ENCODE peak calls at places on chromosomes 13 and 19, in five cellular contexts. One of them, this sample, is unnamed.

GRCh38 chr13:93450226-93450625 is 223.6 kb downstream of the GPC6 start:
- DNase-seq in stimulated activated naive CD4-positive, alpha-beta T cell: no peak
- DNase-seq in cardiac fibroblast: peak; percentile 10
- DNase-seq in neural crest cell: no peak
- DNase-seq in stimulated activated CD4-positive, alpha-beta T cell treated with anti-CD3 and anti-CD28 coated beads, Interleukin-15, amount 100 ng/mL, for 1 hour: no peak
- DNase-seq in this sample: peak; percentile 59

GRCh38 chr19:16801599-16801998 is 27.6 kb upstream of the SIN3B start:
- DNase-seq in stimulated activated naive CD4-positive, alpha-beta T cell: no peak
- DNase-seq in cardiac fibroblast: peak; percentile 82
- DNase-seq in neural crest cell: no peak
- DNase-seq in stimulated activated CD4-positive, alpha-beta T cell treated with anti-CD3 and anti-CD28 coated beads, Interleukin-15, amount 100 ng/mL, for 1 hour: no peak
- DNase-seq in this sample: peak; percentile 48

GRCh38 chr19:5880604-5881078 is 10.3 kb upstream of the FUT5 start:
- DNase-seq in stimulated activated naive CD4-positive, alpha-beta T cell: no peak
- DNase-seq in cardiac fibroblast: peak; percentile 52
- DNase-seq in neural crest cell: no peak
- DNase-seq in stimulated activated CD4-positive, alpha-beta T cell treated with anti-CD3 and anti-CD28 coated beads, Interleukin-15, amount 100 ng/mL, for 1 hour: no peak
- DNase-seq in this sample: peak; percentile 60

GRCh38 chr19:48053076-48053475 is 9.2 kb upstream of the CABP5 start:
- DNase-seq in stimulated activated naive CD4-positive, alpha-beta T cell: no peak
- DNase-seq in cardiac fibroblast: no peak
- DNase-seq in neural crest cell: no peak
- DNase-seq in stimulated activated CD4-positive, alpha-beta T cell treated with anti-CD3 and anti-CD28 coated beads, Interleukin-15, amount 100 ng/mL, for 1 hour: no peak
- DNase-seq in this sample: no peak

GRCh38 chr13:44637581-44637980 is 61.5 kb upstream of the TSC22D1 start:
- DNase-seq in stimulated activated naive CD4-positive, alpha-beta T cell: no peak
- DNase-seq in cardiac fibroblast: no peak
- DNase-seq in neural crest cell: no peak
- DNase-seq in stimulated activated CD4-positive, alpha-beta T cell treated with anti-CD3 and anti-CD28 coated beads, Interleukin-15, amount 100 ng/mL, for 1 hour: no peak
- DNase-seq in this sample: no peak

GRCh38 chr19:23440207-23440606 is 44.9 kb upstream of the ZNF91 start:
- DNase-seq in stimulated activated naive CD4-positive, alpha-beta T cell: no peak
- DNase-seq in cardiac fibroblast: no peak
- DNase-seq in neural crest cell: no peak
- DNase-seq in stimulated activated CD4-positive, alpha-beta T cell treated with anti-CD3 and anti-CD28 coated beads, Interleukin-15, amount 100 ng/mL, for 1 hour: no peak
- DNase-seq in this sample: no peak

GRCh38 chr13:29993716-29994488 is 143.5 kb upstream of the UBL3 start:
- DNase-seq in stimulated activated naive CD4-positive, alpha-beta T cell: no peak
- DNase-seq in cardiac fibroblast: peak; percentile 76
- DNase-seq in neural crest cell: no peak
- DNase-seq in stimulated activated CD4-positive, alpha-beta T cell treated with anti-CD3 and anti-CD28 coated beads, Interleukin-15, amount 100 ng/mL, for 1 hour: no peak
- DNase-seq in this sample: peak; percentile 10

GRCh38 chr19:10189631-10190425 is 4.9 kb downstream of the DNMT1 start:
- DNase-seq in stimulated activated naive CD4-positive, alpha-beta T cell: no peak
- DNase-seq in cardiac fibroblast: peak; percentile 5
- DNase-seq in neural crest cell: no peak
- DNase-seq in stimulated activated CD4-positive, alpha-beta T cell treated with anti-CD3 and anti-CD28 coated beads, Interleukin-15, amount 100 ng/mL, for 1 hour: no peak
- DNase-seq in this sample: no peak

GRCh38 chr19:49930483-49931011 is 1.2 kb upstream of the NUP62 start:
- DNase-seq in stimulated activated naive CD4-positive, alpha-beta T cell: no peak
- DNase-seq in cardiac fibroblast: peak; percentile 57
- DNase-seq in neural crest cell: no peak
- DNase-seq in stimulated activated CD4-positive, alpha-beta T cell treated with anti-CD3 and anti-CD28 coated beads, Interleukin-15, amount 100 ng/mL, for 1 hour: no peak
- DNase-seq in this sample: peak; percentile 15

GRCh38 chr13:64371045-64371444 is 2859.1 kb downstream of the PCDH9 start:
- DNase-seq in stimulated activated naive CD4-positive, alpha-beta T cell: no peak
- DNase-seq in cardiac fibroblast: peak; percentile 43
- DNase-seq in neural crest cell: no peak
- DNase-seq in stimulated activated CD4-positive, alpha-beta T cell treated with anti-CD3 and anti-CD28 coated beads, Interleukin-15, amount 100 ng/mL, for 1 hour: no peak
- DNase-seq in this sample: no peak

GRCh38 chr19:10618846-10619245 is 6.5 kb upstream of the SLC44A2 start:
- DNase-seq in stimulated activated naive CD4-positive, alpha-beta T cell: no peak
- DNase-seq in cardiac fibroblast: no peak
- DNase-seq in neural crest cell: no peak
- DNase-seq in stimulated activated CD4-positive, alpha-beta T cell treated with anti-CD3 and anti-CD28 coated beads, Interleukin-15, amount 100 ng/mL, for 1 hour: no peak
- DNase-seq in this sample: no peak

GRCh38 chr19:49638360-49638759 is 1.6 kb downstream of the RRAS start:
- DNase-seq in stimulated activated naive CD4-positive, alpha-beta T cell: no peak
- DNase-seq in cardiac fibroblast: peak; percentile 53
- DNase-seq in neural crest cell: no peak
- DNase-seq in stimulated activated CD4-positive, alpha-beta T cell treated with anti-CD3 and anti-CD28 coated beads, Interleukin-15, amount 100 ng/mL, for 1 hour: no peak
- DNase-seq in this sample: peak; percentile 28

GRCh38 chr19:11797491-11797890 is 832 bp upstream of the ZNF491 start:
- DNase-seq in stimulated activated naive CD4-positive, alpha-beta T cell: peak; percentile 73
- DNase-seq in cardiac fibroblast: peak; percentile 93
- DNase-seq in neural crest cell: peak; percentile 76
- DNase-seq in stimulated activated CD4-positive, alpha-beta T cell treated with anti-CD3 and anti-CD28 coated beads, Interleukin-15, amount 100 ng/mL, for 1 hour: peak; percentile 50
- DNase-seq in this sample: peak; percentile 91

GRCh38 chr13:49669735-49670309 is 21.5 kb downstream of the EBPL start:
- DNase-seq in stimulated activated naive CD4-positive, alpha-beta T cell: no peak
- DNase-seq in cardiac fibroblast: peak; percentile 75
- DNase-seq in neural crest cell: peak; percentile 45
- DNase-seq in stimulated activated CD4-positive, alpha-beta T cell treated with anti-CD3 and anti-CD28 coated beads, Interleukin-15, amount 100 ng/mL, for 1 hour: no peak
- DNase-seq in this sample: peak; percentile 86

GRCh38 chr13:110024646-110024980 is 238.2 kb upstream of the IRS2 start:
- DNase-seq in stimulated activated naive CD4-positive, alpha-beta T cell: no peak
- DNase-seq in cardiac fibroblast: peak; percentile 51
- DNase-seq in neural crest cell: no peak
- DNase-seq in stimulated activated CD4-positive, alpha-beta T cell treated with anti-CD3 and anti-CD28 coated beads, Interleukin-15, amount 100 ng/mL, for 1 hour: no peak
- DNase-seq in this sample: no peak

GRCh38 chr19:10642473-10642872 is 11.7 kb upstream of the ILF3 start:
- DNase-seq in stimulated activated naive CD4-positive, alpha-beta T cell: no peak
- DNase-seq in cardiac fibroblast: no peak
- DNase-seq in neural crest cell: no peak
- DNase-seq in stimulated activated CD4-positive, alpha-beta T cell treated with anti-CD3 and anti-CD28 coated beads, Interleukin-15, amount 100 ng/mL, for 1 hour: no peak
- DNase-seq in this sample: no peak

GRCh38 chr19:33963514-33963913 is 166.8 kb downstream of the KCTD15 start:
- DNase-seq in stimulated activated naive CD4-positive, alpha-beta T cell: no peak
- DNase-seq in cardiac fibroblast: no peak
- DNase-seq in neural crest cell: no peak
- DNase-seq in stimulated activated CD4-positive, alpha-beta T cell treated with anti-CD3 and anti-CD28 coated beads, Interleukin-15, amount 100 ng/mL, for 1 hour: no peak
- DNase-seq in this sample: no peak

GRCh38 chr19:39582891-39583625 is 19.3 kb upstream of the LGALS13 start:
- DNase-seq in stimulated activated naive CD4-positive, alpha-beta T cell: no peak
- DNase-seq in cardiac fibroblast: no peak
- DNase-seq in neural crest cell: no peak
- DNase-seq in stimulated activated CD4-positive, alpha-beta T cell treated with anti-CD3 and anti-CD28 coated beads, Interleukin-15, amount 100 ng/mL, for 1 hour: no peak
- DNase-seq in this sample: no peak

GRCh38 chr19:29841559-29842367 is 30.0 kb downstream of the CCNE1 start:
- DNase-seq in stimulated activated naive CD4-positive, alpha-beta T cell: no peak
- DNase-seq in cardiac fibroblast: peak; percentile 38
- DNase-seq in neural crest cell: no peak
- DNase-seq in stimulated activated CD4-positive, alpha-beta T cell treated with anti-CD3 and anti-CD28 coated beads, Interleukin-15, amount 100 ng/mL, for 1 hour: no peak
- DNase-seq in this sample: peak; percentile 43

GRCh38 chr13:22793598-22794134 is 387.1 kb upstream of the SGCG start:
- DNase-seq in stimulated activated naive CD4-positive, alpha-beta T cell: no peak
- DNase-seq in cardiac fibroblast: no peak
- DNase-seq in neural crest cell: no peak
- DNase-seq in stimulated activated CD4-positive, alpha-beta T cell treated with anti-CD3 and anti-CD28 coated beads, Interleukin-15, amount 100 ng/mL, for 1 hour: no peak
- DNase-seq in this sample: no peak

GRCh38 chr13:109332501-109333499 is 453.6 kb downstream of the IRS2 start:
- DNase-seq in stimulated activated naive CD4-positive, alpha-beta T cell: no peak
- DNase-seq in cardiac fibroblast: no peak
- DNase-seq in neural crest cell: no peak
- DNase-seq in stimulated activated CD4-positive, alpha-beta T cell treated with anti-CD3 and anti-CD28 coated beads, Interleukin-15, amount 100 ng/mL, for 1 hour: no peak
- DNase-seq in this sample: no peak

GRCh38 chr13:51033431-51034185 is 77.5 kb downstream of the C13orf42 start:
- DNase-seq in stimulated activated naive CD4-positive, alpha-beta T cell: no peak
- DNase-seq in cardiac fibroblast: no peak
- DNase-seq in neural crest cell: no peak
- DNase-seq in stimulated activated CD4-positive, alpha-beta T cell treated with anti-CD3 and anti-CD28 coated beads, Interleukin-15, amount 100 ng/mL, for 1 hour: no peak
- DNase-seq in this sample: no peak